ENCODE peak calls at places on chromosomes 1 and 21, in four cellular contexts. One of them, this sample, is unnamed.

GRCh38 chr1:113282897-113283285 is 107.4 kb upstream of the MAGI3 start:
- DNase-seq in activated CD8-positive, alpha-beta T cell treated with anti-CD3 and anti-CD28 coated beads for 36 hours: no peak
- DNase-seq in CD8-positive, alpha-beta T cell: no peak
- DNase-seq in CD4-positive, alpha-beta T cell: no peak
- DNase-seq in this sample: no peak

GRCh38 chr1:53556657-53557227 is 97.5 kb downstream of the DMRTB1 start:
- DNase-seq in activated CD8-positive, alpha-beta T cell treated with anti-CD3 and anti-CD28 coated beads for 36 hours: no peak
- DNase-seq in CD8-positive, alpha-beta T cell: no peak
- DNase-seq in CD4-positive, alpha-beta T cell: no peak
- DNase-seq in this sample: no peak

GRCh38 chr1:161721738-161722343 is 497 bp downstream of the FCRLB start:
- DNase-seq in activated CD8-positive, alpha-beta T cell treated with anti-CD3 and anti-CD28 coated beads for 36 hours: peak; percentile 26
- DNase-seq in CD4-positive, alpha-beta T cell: no peak
- DNase-seq in CD8-positive, alpha-beta T cell: no peak
- DNase-seq in this sample: peak; percentile 79

GRCh38 chr1:24154215-24154614 is 11.3 kb upstream of the IL22RA1 start:
- DNase-seq in CD4-positive, alpha-beta T cell: no peak
- DNase-seq in activated CD8-positive, alpha-beta T cell treated with anti-CD3 and anti-CD28 coated beads for 36 hours: no peak
- DNase-seq in CD8-positive, alpha-beta T cell: no peak
- DNase-seq in this sample: no peak

GRCh38 chr21:44653123-44653522 is 1.3 kb downstream of the KRTAP12-4 start:
- DNase-seq in CD4-positive, alpha-beta T cell: no peak
- DNase-seq in activated CD8-positive, alpha-beta T cell treated with anti-CD3 and anti-CD28 coated beads for 36 hours: no peak
- DNase-seq in CD8-positive, alpha-beta T cell: no peak
- DNase-seq in this sample: no peak

GRCh38 chr1:205985330-205986005 is 17.7 kb downstream of the RAB7B start:
- DNase-seq in CD4-positive, alpha-beta T cell: no peak
- DNase-seq in CD8-positive, alpha-beta T cell: no peak
- DNase-seq in activated CD8-positive, alpha-beta T cell treated with anti-CD3 and anti-CD28 coated beads for 36 hours: no peak
- DNase-seq in this sample: no peak

GRCh38 chr21:26637346-26637745 is 64.3 kb upstream of the CYYR1 start:
- DNase-seq in activated CD8-positive, alpha-beta T cell treated with anti-CD3 and anti-CD28 coated beads for 36 hours: no peak
- DNase-seq in CD4-positive, alpha-beta T cell: no peak
- DNase-seq in CD8-positive, alpha-beta T cell: no peak
- DNase-seq in this sample: no peak

GRCh38 chr1:104702731-104703130 is 953.0 kb downstream of the AMY1C start:
- DNase-seq in activated CD8-positive, alpha-beta T cell treated with anti-CD3 and anti-CD28 coated beads for 36 hours: no peak
- DNase-seq in CD4-positive, alpha-beta T cell: no peak
- DNase-seq in CD8-positive, alpha-beta T cell: no peak
- DNase-seq in this sample: no peak

GRCh38 chr1:206714331-206715058 is 29.8 kb downstream of the MAPKAPK2 start:
- DNase-seq in activated CD8-positive, alpha-beta T cell treated with anti-CD3 and anti-CD28 coated beads for 36 hours: no peak
- DNase-seq in CD8-positive, alpha-beta T cell: no peak
- DNase-seq in CD4-positive, alpha-beta T cell: no peak
- DNase-seq in this sample: peak; percentile 64

GRCh38 chr1:54397980-54398379 is 8.2 kb downstream of the SSBP3 start:
- DNase-seq in CD4-positive, alpha-beta T cell: no peak
- DNase-seq in CD8-positive, alpha-beta T cell: no peak
- DNase-seq in activated CD8-positive, alpha-beta T cell treated with anti-CD3 and anti-CD28 coated beads for 36 hours: no peak
- DNase-seq in this sample: no peak

GRCh38 chr21:44539991-44540666 is at the start of gene KRTAP10-1:
- DNase-seq in activated CD8-positive, alpha-beta T cell treated with anti-CD3 and anti-CD28 coated beads for 36 hours: no peak
- DNase-seq in CD4-positive, alpha-beta T cell: no peak
- DNase-seq in CD8-positive, alpha-beta T cell: no peak
- DNase-seq in this sample: no peak

GRCh38 chr1:43930168-43930948 is 3.2 kb upstream of the ARTN start:
- DNase-seq in activated CD8-positive, alpha-beta T cell treated with anti-CD3 and anti-CD28 coated beads for 36 hours: peak; percentile 49
- DNase-seq in CD4-positive, alpha-beta T cell: no peak
- DNase-seq in CD8-positive, alpha-beta T cell: no peak
- DNase-seq in this sample: no peak

GRCh38 chr1:204299828-204300365 is 59.8 kb downstream of the PLEKHA6 start:
- DNase-seq in CD4-positive, alpha-beta T cell: no peak
- DNase-seq in CD8-positive, alpha-beta T cell: no peak
- DNase-seq in activated CD8-positive, alpha-beta T cell treated with anti-CD3 and anti-CD28 coated beads for 36 hours: no peak
- DNase-seq in this sample: no peak

GRCh38 chr1:9413143-9413876 is 120.6 kb downstream of the SPSB1 start:
- DNase-seq in CD4-positive, alpha-beta T cell: no peak
- DNase-seq in activated CD8-positive, alpha-beta T cell treated with anti-CD3 and anti-CD28 coated beads for 36 hours: peak; percentile 89
- DNase-seq in CD8-positive, alpha-beta T cell: no peak
- DNase-seq in this sample: peak; percentile 84

GRCh38 chr1:230144765-230145504 is 77.9 kb downstream of the GALNT2 start:
- DNase-seq in CD4-positive, alpha-beta T cell: no peak
- DNase-seq in CD8-positive, alpha-beta T cell: no peak
- DNase-seq in activated CD8-positive, alpha-beta T cell treated with anti-CD3 and anti-CD28 coated beads for 36 hours: no peak
- DNase-seq in this sample: no peak

GRCh38 chr1:174191255-174191906 is 32.1 kb downstream of the RABGAP1L start:
- DNase-seq in CD8-positive, alpha-beta T cell: no peak
- DNase-seq in CD4-positive, alpha-beta T cell: no peak
- DNase-seq in activated CD8-positive, alpha-beta T cell treated with anti-CD3 and anti-CD28 coated beads for 36 hours: no peak
- DNase-seq in this sample: peak; percentile 22

GRCh38 chr1:51336004-51336403 is 5.6 kb upstream of the TTC39A start:
- DNase-seq in activated CD8-positive, alpha-beta T cell treated with anti-CD3 and anti-CD28 coated beads for 36 hours: no peak
- DNase-seq in CD4-positive, alpha-beta T cell: no peak
- DNase-seq in CD8-positive, alpha-beta T cell: no peak
- DNase-seq in this sample: no peak

GRCh38 chr1:194159941-194160340 is 973.5 kb upstream of the B3GALT2 start:
- DNase-seq in activated CD8-positive, alpha-beta T cell treated with anti-CD3 and anti-CD28 coated beads for 36 hours: no peak
- DNase-seq in CD8-positive, alpha-beta T cell: no peak
- DNase-seq in CD4-positive, alpha-beta T cell: no peak
- DNase-seq in this sample: no peak

GRCh38 chr1:183635112-183635605 is 424 bp downstream of the ARPC5 start:
- DNase-seq in CD4-positive, alpha-beta T cell: no peak
- DNase-seq in CD8-positive, alpha-beta T cell: peak; percentile 23
- DNase-seq in activated CD8-positive, alpha-beta T cell treated with anti-CD3 and anti-CD28 coated beads for 36 hours: peak; percentile 29
- DNase-seq in this sample: no peak

GRCh38 chr1:147627435-147628110 is 42.8 kb downstream of the ACP6 start:
- DNase-seq in CD8-positive, alpha-beta T cell: peak; percentile 55
- DNase-seq in activated CD8-positive, alpha-beta T cell treated with anti-CD3 and anti-CD28 coated beads for 36 hours: peak; percentile 70
- DNase-seq in CD4-positive, alpha-beta T cell: peak; percentile 33
- DNase-seq in this sample: peak; percentile 64

GRCh38 chr1:173507205-173507846 is 30.2 kb downstream of the PRDX6 start:
- DNase-seq in activated CD8-positive, alpha-beta T cell treated with anti-CD3 and anti-CD28 coated beads for 36 hours: no peak
- DNase-seq in CD4-positive, alpha-beta T cell: no peak
- DNase-seq in CD8-positive, alpha-beta T cell: no peak
- DNase-seq in this sample: peak; percentile 32

GRCh38 chr21:43740497-43741156 is 21.7 kb downstream of the PDXK start:
- DNase-seq in CD4-positive, alpha-beta T cell: no peak
- DNase-seq in activated CD8-positive, alpha-beta T cell treated with anti-CD3 and anti-CD28 coated beads for 36 hours: no peak
- DNase-seq in CD8-positive, alpha-beta T cell: no peak
- DNase-seq in this sample: peak; percentile 33

GRCh38 chr1:7938070-7938469 is 2.6 kb downstream of the TNFRSF9 start:
- DNase-seq in activated CD8-positive, alpha-beta T cell treated with anti-CD3 and anti-CD28 coated beads for 36 hours: no peak
- DNase-seq in CD8-positive, alpha-beta T cell: no peak
- DNase-seq in CD4-positive, alpha-beta T cell: no peak
- DNase-seq in this sample: no peak

GRCh38 chr1:7421471-7422075 is 349.5 kb upstream of the VAMP3 start:
- DNase-seq in CD8-positive, alpha-beta T cell: no peak
- DNase-seq in activated CD8-positive, alpha-beta T cell treated with anti-CD3 and anti-CD28 coated beads for 36 hours: no peak
- DNase-seq in CD4-positive, alpha-beta T cell: no peak
- DNase-seq in this sample: no peak

GRCh38 chr21:42496120-42496838 is at the start of gene RSPH1:
- DNase-seq in CD4-positive, alpha-beta T cell: peak; percentile 99
- DNase-seq in CD8-positive, alpha-beta T cell: peak; percentile 99
- DNase-seq in activated CD8-positive, alpha-beta T cell treated with anti-CD3 and anti-CD28 coated beads for 36 hours: peak; percentile 99
- DNase-seq in this sample: peak; percentile 98
- TF ChIP-seq CTCF in CD4-positive, alpha-beta T cell: no peak
- TF ChIP-seq CTCF in CD8-positive, alpha-beta T cell: no peak
- TF ChIP-seq CTCF in activated CD8-positive, alpha-beta T cell treated with anti-CD3 and anti-CD28 coated beads for 36 hours: no peak
- TF ChIP-seq CTCF in this sample: no peak

GRCh38 chr1:243234978-243235657 is 20.0 kb downstream of the CEP170 start:
- DNase-seq in CD8-positive, alpha-beta T cell: no peak
- DNase-seq in activated CD8-positive, alpha-beta T cell treated with anti-CD3 and anti-CD28 coated beads for 36 hours: no peak
- DNase-seq in CD4-positive, alpha-beta T cell: no peak
- DNase-seq in this sample: peak; percentile 56
- TF ChIP-seq CTCF in CD8-positive, alpha-beta T cell: no peak
- TF ChIP-seq CTCF in activated CD8-positive, alpha-beta T cell treated with anti-CD3 and anti-CD28 coated beads for 36 hours: no peak
- TF ChIP-seq CTCF in CD4-positive, alpha-beta T cell: no peak
- TF ChIP-seq CTCF in this sample: no peak

GRCh38 chr1:87495147-87495546 is 166.5 kb downstream of the LMO4 start:
- DNase-seq in CD8-positive, alpha-beta T cell: no peak
- DNase-seq in activated CD8-positive, alpha-beta T cell treated with anti-CD3 and anti-CD28 coated beads for 36 hours: no peak
- DNase-seq in CD4-positive, alpha-beta T cell: no peak
- DNase-seq in this sample: peak; percentile 13
- TF ChIP-seq CTCF in CD8-positive, alpha-beta T cell: no peak
- TF ChIP-seq CTCF in activated CD8-positive, alpha-beta T cell treated with anti-CD3 and anti-CD28 coated beads for 36 hours: no peak
- TF ChIP-seq CTCF in CD4-positive, alpha-beta T cell: no peak
- TF ChIP-seq CTCF in this sample: no peak

DNA sequence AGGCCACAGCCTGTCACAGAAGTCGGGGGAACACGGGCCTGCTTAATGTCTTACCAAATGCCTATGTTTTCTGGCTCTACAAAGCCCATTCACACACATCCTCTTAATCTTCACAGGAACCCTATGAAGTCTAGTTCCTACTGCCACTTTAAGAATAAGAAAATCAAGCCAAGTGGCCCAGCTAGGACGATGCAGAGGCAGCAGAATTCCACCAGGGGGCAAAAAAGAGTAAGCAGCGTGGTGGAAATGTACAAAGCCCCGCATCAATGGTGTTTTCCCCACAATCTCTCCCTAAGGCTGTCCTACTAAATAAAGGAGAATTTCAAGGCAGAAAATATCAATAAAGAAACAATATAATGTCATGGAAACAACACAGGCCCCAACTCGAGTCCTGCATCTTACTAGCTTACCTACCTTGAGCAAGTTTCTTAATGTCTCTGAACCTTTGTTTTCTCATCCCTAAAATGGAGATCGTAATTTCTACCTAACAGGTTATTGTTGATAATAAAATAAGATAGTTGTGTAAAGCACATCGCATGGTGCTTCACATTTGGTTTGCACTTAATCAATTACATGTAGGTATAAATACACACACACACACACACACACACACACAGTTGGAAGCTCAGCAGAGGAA is 21.4 kb downstream of the SEC16B start:
- DNase-seq in CD8-positive, alpha-beta T cell: no peak
- DNase-seq in CD4-positive, alpha-beta T cell: no peak
- DNase-seq in activated CD8-positive, alpha-beta T cell treated with anti-CD3 and anti-CD28 coated beads for 36 hours: peak; percentile 23
- DNase-seq in this sample: peak; percentile 81
- TF ChIP-seq CTCF in CD8-positive, alpha-beta T cell: no peak
- TF ChIP-seq CTCF in CD4-positive, alpha-beta T cell: peak; percentile 35
- TF ChIP-seq CTCF in activated CD8-positive, alpha-beta T cell treated with anti-CD3 and anti-CD28 coated beads for 36 hours: peak; percentile 67
- TF ChIP-seq CTCF in this sample: peak; percentile 95

GRCh38 chr1:223747838-223748335 is 35.5 kb downstream of the CAPN2 start:
- DNase-seq in activated CD8-positive, alpha-beta T cell treated with anti-CD3 and anti-CD28 coated beads for 36 hours: no peak
- DNase-seq in CD4-positive, alpha-beta T cell: no peak
- DNase-seq in CD8-positive, alpha-beta T cell: no peak
- DNase-seq in this sample: peak; percentile 81
- TF ChIP-seq CTCF in activated CD8-positive, alpha-beta T cell treated with anti-CD3 and anti-CD28 coated beads for 36 hours: no peak
- TF ChIP-seq CTCF in CD4-positive, alpha-beta T cell: no peak
- TF ChIP-seq CTCF in CD8-positive, alpha-beta T cell: no peak
- TF ChIP-seq CTCF in this sample: no peak

GRCh38 chr1:212558665-212559480 is 49.7 kb upstream of the ATF3 start:
- DNase-seq in CD8-positive, alpha-beta T cell: peak; percentile 94
- DNase-seq in CD4-positive, alpha-beta T cell: peak; percentile 89
- DNase-seq in activated CD8-positive, alpha-beta T cell treated with anti-CD3 and anti-CD28 coated beads for 36 hours: peak; percentile 93
- DNase-seq in this sample: peak; percentile 92
- TF ChIP-seq CTCF in CD8-positive, alpha-beta T cell: no peak
- TF ChIP-seq CTCF in CD4-positive, alpha-beta T cell: no peak
- TF ChIP-seq CTCF in activated CD8-positive, alpha-beta T cell treated with anti-CD3 and anti-CD28 coated beads for 36 hours: no peak
- TF ChIP-seq CTCF in this sample: no peak

GRCh38 chr1:107964397-107965111 is 426 bp downstream of the VAV3 start:
- DNase-seq in CD8-positive, alpha-beta T cell: peak; percentile 29
- DNase-seq in CD4-positive, alpha-beta T cell: no peak
- DNase-seq in activated CD8-positive, alpha-beta T cell treated with anti-CD3 and anti-CD28 coated beads for 36 hours: peak; percentile 42
- DNase-seq in this sample: peak; percentile 13

GRCh38 chr1:107966550-107966949 is 1.6 kb upstream of the VAV3 start:
- DNase-seq in CD8-positive, alpha-beta T cell: no peak
- DNase-seq in activated CD8-positive, alpha-beta T cell treated with anti-CD3 and anti-CD28 coated beads for 36 hours: no peak
- DNase-seq in CD4-positive, alpha-beta T cell: no peak
- DNase-seq in this sample: no peak

GRCh38 chr1:107963009-107963408 is 2.0 kb downstream of the VAV3 start:
- DNase-seq in CD8-positive, alpha-beta T cell: no peak
- DNase-seq in activated CD8-positive, alpha-beta T cell treated with anti-CD3 and anti-CD28 coated beads for 36 hours: no peak
- DNase-seq in CD4-positive, alpha-beta T cell: no peak
- DNase-seq in this sample: no peak

GRCh38 chr1:107963601-107964396 is 1.2 kb downstream of the VAV3 start:
- DNase-seq in activated CD8-positive, alpha-beta T cell treated with anti-CD3 and anti-CD28 coated beads for 36 hours: peak; percentile 70
- DNase-seq in CD4-positive, alpha-beta T cell: peak; percentile 10
- DNase-seq in CD8-positive, alpha-beta T cell: peak; percentile 43
- DNase-seq in this sample: peak; percentile 20

DNA sequence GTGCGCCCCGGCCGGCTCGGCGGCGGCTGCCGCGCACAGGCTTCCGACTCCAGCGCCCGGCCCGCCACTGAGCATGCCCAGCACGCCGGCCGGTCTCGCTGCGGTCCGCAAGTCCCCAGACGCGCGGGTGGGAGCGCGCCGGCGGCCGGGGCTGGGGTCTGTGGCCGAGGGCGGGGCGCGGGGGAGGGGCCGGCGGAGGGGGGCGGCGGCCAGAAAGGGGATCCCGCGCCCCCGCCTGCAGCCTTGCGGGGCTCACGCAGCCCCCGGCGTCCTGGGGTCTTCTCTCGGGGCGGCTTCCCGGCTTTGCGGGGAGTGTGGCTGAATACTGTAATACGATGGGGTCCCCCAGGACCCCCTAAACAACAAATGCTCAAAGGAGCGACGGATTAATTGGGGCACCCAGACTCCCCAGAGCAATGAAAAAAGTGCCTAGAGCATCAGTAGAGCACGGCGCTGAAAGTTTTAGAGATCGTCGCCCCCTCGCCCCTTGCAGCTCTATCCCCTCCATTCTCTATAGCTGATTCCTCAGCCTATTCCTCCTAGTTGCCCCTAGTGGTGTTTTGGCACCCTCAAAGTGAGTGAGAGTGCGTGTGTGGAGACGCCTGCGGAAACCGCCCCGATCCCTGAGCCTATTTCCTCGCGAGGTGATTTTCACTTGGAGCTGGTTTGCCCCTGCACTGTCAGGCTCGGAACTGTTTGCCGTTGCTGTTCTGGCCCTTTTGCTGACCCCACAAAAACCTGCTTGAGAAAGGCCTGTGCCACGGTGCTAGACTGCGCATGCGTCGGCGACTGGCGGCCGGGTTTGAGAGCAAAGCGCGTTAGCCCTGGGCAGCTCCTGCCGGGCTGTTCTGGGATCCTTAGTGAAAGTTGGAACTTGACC is at the start of gene VAV3:
- DNase-seq in CD8-positive, alpha-beta T cell: peak; percentile 61
- DNase-seq in activated CD8-positive, alpha-beta T cell treated with anti-CD3 and anti-CD28 coated beads for 36 hours: peak; percentile 80
- DNase-seq in CD4-positive, alpha-beta T cell: peak; percentile 17
- DNase-seq in this sample: peak; percentile 65
- TF ChIP-seq CTCF in CD8-positive, alpha-beta T cell: peak; percentile 35
- TF ChIP-seq CTCF in activated CD8-positive, alpha-beta T cell treated with anti-CD3 and anti-CD28 coated beads for 36 hours: peak; percentile 44
- TF ChIP-seq CTCF in CD4-positive, alpha-beta T cell: no peak
- TF ChIP-seq CTCF in this sample: peak; percentile 1

DNA sequence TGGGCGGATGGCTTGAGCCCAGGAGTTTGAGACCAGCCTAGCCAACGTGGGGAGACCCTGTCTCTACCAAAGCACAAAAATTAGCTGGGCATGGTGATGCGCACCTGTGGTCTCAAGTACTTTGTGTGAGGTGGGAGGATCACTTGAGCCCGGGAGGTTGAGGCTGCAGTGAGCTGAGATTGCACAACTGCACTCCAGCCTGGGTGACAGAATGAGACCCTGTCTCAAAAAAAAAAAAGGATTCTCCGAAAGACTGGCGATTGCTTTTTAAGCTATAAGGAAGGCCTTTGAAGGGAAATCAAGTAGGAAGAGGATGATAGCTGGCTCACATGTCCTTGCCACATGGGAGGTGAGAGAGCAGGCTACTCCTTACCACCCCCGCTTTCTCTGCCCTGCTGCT is 3.7 kb upstream of the LAMTOR5 start:
- DNase-seq in CD4-positive, alpha-beta T cell: no peak
- DNase-seq in CD8-positive, alpha-beta T cell: no peak
- DNase-seq in activated CD8-positive, alpha-beta T cell treated with anti-CD3 and anti-CD28 coated beads for 36 hours: no peak
- DNase-seq in this sample: no peak
- TF ChIP-seq CTCF in CD4-positive, alpha-beta T cell: no peak
- TF ChIP-seq CTCF in CD8-positive, alpha-beta T cell: no peak
- TF ChIP-seq CTCF in activated CD8-positive, alpha-beta T cell treated with anti-CD3 and anti-CD28 coated beads for 36 hours: no peak
- TF ChIP-seq CTCF in this sample: no peak

This sample was measured in cardiac fibroblast.